ENCODE peak calls at places on chromosomes 3 and 15, in seven cellular contexts. G, U, H, Q, P, X and K are unnamed samples. For H3K36me3, the result is how much of the 10 kb centered on the place peaks cover.

GRCh38 chr3:194592798-194593752 is 40.1 kb downstream of the TMEM44 start:
- DNase-seq in G (peak), U (no peak), H (no peak), Q (no peak), P (no peak), X (no peak), K (no peak)

GRCh38 chr3:120429921-120430361 is 20.9 kb downstream of the FSTL1 start:
- DNase-seq in G (no peak), U (no peak), H (no peak), Q (no peak), P (no peak), X (no peak), K (no peak)

GRCh38 chr3:179991877-179992276 is 44.9 kb downstream of the PEX5L start:
- DNase-seq in G (no peak), U (no peak), H (no peak), Q (no peak), P (no peak), X (no peak), K (no peak)

GRCh38 chr3:111594205-111594604 is 941 bp downstream of the ZBED2 start:
- DNase-seq in G (no peak), U (no peak), H (no peak), Q (peak), P (no peak), X (no peak), K (no peak)

GRCh38 chr15:20341901-20342605 is 199.5 kb downstream of the GOLGA6L6 start:
- DNase-seq in G (peak), U (peak), H (peak), Q (no peak), P (peak), X (no peak), K (peak)

GRCh38 chr3:136632625-136633081 is 119.5 kb downstream of the STAG1 start:
- DNase-seq in G (no peak), U (no peak), H (no peak), Q (no peak), P (no peak), X (no peak), K (no peak)

GRCh38 chr3:127671523-127672428 is 976 bp upstream of the ABTB1 start:
- DNase-seq in G (peak), U (peak), H (no peak), Q (no peak), P (no peak), X (no peak), K (no peak)

GRCh38 chr3:191963182-191963581 is 502.2 kb downstream of the PYDC2 start:
- DNase-seq in G (no peak), U (no peak), H (no peak), Q (peak), P (no peak), X (no peak), K (no peak)

GRCh38 chr3:127677541-127678314 is 5.0 kb downstream of the ABTB1 start:
- DNase-seq in G (peak), U (no peak), H (no peak), Q (no peak), P (no peak), X (no peak), K (no peak)

GRCh38 chr3:114646521-114646920 is 352.7 kb downstream of the TIGIT start:
- DNase-seq in G (no peak), U (no peak), H (no peak), Q (no peak), P (no peak), X (no peak), K (no peak)

GRCh38 chr3:130835483-130835882 is 58.4 kb upstream of the ATP2C1 start:
- DNase-seq in G (no peak), U (no peak), H (no peak), Q (no peak), P (no peak), X (no peak), K (no peak)

GRCh38 chr15:36658321-36658720 is 78.9 kb downstream of the CDIN1 start:
- DNase-seq in G (no peak), U (no peak), H (no peak), Q (no peak), P (no peak), X (no peak), K (no peak)

GRCh38 chr3:140629351-140630137 is 48.3 kb upstream of the TRIM42 start:
- DNase-seq in G (no peak), U (no peak), H (no peak), Q (peak), P (no peak), X (no peak), K (no peak)

GRCh38 chr15:49620174-49620573 is 444 bp downstream of the FAM227B start:
- DNase-seq in G (no peak), U (no peak), H (no peak), Q (no peak), P (no peak), X (no peak), K (no peak)

GRCh38 chr3:179451335-179452165 is at the start of gene GNB4:
- DNase-seq in G (peak), U (peak), H (peak), Q (peak), P (peak), X (no peak), K (peak)

GRCh38 chr3:179544981-179545645 is 17.6 kb upstream of the ACTL6A start:
- DNase-seq in G (no peak), U (no peak), H (no peak), Q (no peak), P (no peak), X (no peak), K (no peak)

GRCh38 chr15:84604804-84605203 is 4.0 kb downstream of the ZSCAN2 start:
- DNase-seq in G (no peak), U (no peak), H (no peak), Q (no peak), P (no peak), X (no peak), K (no peak)

GRCh38 chr15:84872009-84872900 is 12.2 kb upstream of the SLC28A1 start:
- DNase-seq in G (no peak), U (no peak), H (no peak), Q (no peak), P (no peak), X (no peak), K (no peak)

GRCh38 chr3:131973731-131974130 is 61.1 kb downstream of the CPNE4 start:
- DNase-seq in G (no peak), U (no peak), H (no peak), Q (peak), P (no peak), X (no peak), K (no peak)

GRCh38 chr3:134672571-134672970 is 21.7 kb upstream of the KY start:
- DNase-seq in G (no peak), U (no peak), H (no peak), Q (no peak), P (no peak), X (no peak), K (no peak)

GRCh38 chr15:56242576-56243116 is 1.0 kb downstream of the RFX7 start:
- DNase-seq in G (no peak), U (no peak), H (no peak), Q (no peak), P (no peak), X (no peak), K (no peak)

GRCh38 chr3:61141697-61142096 is 109.6 kb downstream of the FHIT start:
- DNase-seq in G (no peak), U (no peak), H (no peak), Q (peak), P (no peak), X (no peak), K (no peak)

GRCh38 chr3:48695113-48695753 is 9.5 kb upstream of the NCKIPSD start:
- DNase-seq in G (peak), U (peak), H (peak), Q (peak), P (peak), X (no peak), K (no peak)

DNA sequence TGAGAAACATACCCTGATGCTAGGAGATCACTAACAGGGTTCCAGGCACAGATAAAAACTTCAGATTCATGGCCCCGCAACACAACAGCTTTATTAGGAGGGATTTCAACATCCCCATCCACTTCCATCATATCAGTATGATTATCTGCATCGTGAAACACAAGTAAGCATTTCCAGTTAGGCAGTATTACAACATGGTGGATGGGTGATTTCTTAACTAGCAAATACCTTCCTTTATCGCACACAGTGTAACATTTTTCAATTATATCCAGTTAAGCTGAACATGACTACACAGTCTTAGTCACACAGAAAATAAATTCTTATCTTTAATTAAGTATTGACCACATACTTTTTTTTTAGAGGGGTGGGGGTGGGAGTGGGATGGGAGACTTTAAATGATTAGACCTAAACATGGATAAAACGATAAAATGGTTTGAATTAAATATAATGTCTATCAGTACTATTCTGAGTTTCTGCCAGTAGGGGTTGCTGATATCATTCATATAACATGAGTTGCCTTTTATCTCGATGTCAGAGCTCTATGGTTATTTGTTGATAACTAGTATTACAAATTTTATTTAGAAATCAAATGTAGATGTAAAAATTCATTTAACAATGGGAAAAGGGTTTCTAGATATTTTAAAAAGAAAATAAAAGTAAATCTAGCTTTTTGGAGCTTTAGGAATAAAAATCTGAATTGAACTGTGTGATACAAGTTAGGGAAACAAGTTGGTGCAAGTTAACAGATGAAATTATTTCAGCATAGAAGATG is 146.6 kb downstream of the TBL1XR1 start:
- DNase-seq in G (no peak), U (no peak), H (no peak), Q (no peak), P (no peak), X (no peak), K (no peak)
- H3K36me3 ChIP-seq in G (under half), U (under half), H (half or more), Q (under half), P (under half), X (under half), K (under half)

DNA sequence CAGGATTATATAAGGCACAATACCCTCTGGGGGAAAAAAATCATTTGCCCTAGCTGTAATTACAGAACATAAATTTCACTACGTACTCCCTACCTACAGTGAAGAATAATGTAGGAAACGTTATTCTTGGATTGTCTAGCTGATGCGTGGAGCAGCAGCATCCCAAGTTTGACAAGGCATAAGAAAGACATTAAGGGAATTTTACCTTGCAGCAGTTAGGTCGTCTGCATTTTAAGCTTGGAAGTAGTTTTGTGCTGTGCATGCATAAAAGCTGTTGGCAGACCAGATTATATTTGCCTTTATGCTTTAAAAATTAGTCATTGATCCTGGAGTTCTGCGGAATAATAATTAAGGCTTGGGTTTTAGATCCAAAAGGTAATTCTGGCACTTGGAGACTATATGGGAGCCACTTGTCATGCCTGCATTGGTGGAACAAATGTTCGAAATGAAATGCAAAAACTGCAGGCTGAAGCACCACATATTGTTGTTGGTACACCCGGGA is 2.2 kb downstream of the EIF4A2 start:
- DNase-seq in G (no peak), U (no peak), H (no peak), Q (no peak), P (no peak), X (no peak), K (no peak)
- H3K36me3 ChIP-seq in G (half or more), U (under half), H (half or more), Q (under half), P (under half), X (under half), K (half or more)

DNA sequence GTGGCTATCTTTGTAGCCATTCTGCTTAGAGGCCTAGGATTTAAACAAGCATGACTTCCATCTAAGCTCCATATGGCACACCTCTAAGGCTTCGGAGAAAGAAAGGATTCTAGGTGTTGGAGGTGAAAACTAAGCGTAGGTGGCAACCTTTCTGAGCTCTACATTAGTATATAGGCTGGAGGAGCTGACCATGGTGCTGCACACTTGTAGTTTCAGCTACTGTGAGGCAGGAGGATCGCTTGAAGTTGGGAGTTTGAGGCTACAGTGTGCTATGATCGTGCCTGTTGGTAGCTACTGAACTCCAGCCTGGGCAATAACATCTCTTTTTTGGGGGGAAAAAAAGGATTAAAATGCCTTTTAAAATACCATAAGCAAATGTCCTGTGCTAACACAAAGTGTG is 7.4 kb downstream of the EAF1 start:
- DNase-seq in G (no peak), U (no peak), H (no peak), Q (peak), P (no peak), X (no peak), K (no peak)
- H3K36me3 ChIP-seq in G (half or more), U (under half), H (half or more), Q (under half), P (under half), X (under half), K (half or more)

DNA sequence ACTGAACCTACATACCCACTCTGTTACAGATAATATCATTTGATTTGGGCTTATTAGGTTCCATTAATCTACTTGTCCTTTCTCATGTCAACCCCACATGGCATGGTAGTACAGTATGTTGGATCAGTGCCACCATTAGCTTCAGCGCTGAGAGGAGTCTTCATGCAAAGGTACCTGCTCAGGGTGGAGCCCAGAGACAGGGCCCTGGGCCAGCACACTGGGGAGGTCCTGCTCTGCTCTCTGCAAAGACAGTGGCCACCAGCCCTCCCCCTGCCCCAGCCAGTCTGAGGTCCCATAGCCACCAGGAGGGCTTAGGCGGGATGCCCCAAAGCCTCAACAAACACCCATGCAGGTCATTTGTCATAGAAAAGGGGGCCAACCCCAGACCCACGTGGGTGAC is 71.0 kb downstream of the ATP10A start:
- DNase-seq in G (no peak), U (no peak), H (no peak), Q (no peak), P (no peak), X (no peak), K (no peak)
- H3K36me3 ChIP-seq in G (under half), U (under half), H (under half), Q (under half), P (under half), X (under half), K (under half)

GRCh38 chr15:42253300-42253699 is 19.7 kb upstream of the GANC start:
- DNase-seq in G (no peak), U (no peak), H (no peak), Q (no peak), P (no peak), X (no peak), K (no peak)
- H3K36me3 ChIP-seq in G (under half), U (under half), H (half or more), Q (under half), P (under half), X (under half), K (under half)

GRCh38 chr3:14465425-14465824 is 63.0 kb downstream of the SLC6A6 start:
- DNase-seq in G (no peak), U (no peak), H (no peak), Q (no peak), P (no peak), X (no peak), K (no peak)
- H3K36me3 ChIP-seq in G (under half), U (under half), H (half or more), Q (under half), P (under half), X (under half), K (half or more)

DNA sequence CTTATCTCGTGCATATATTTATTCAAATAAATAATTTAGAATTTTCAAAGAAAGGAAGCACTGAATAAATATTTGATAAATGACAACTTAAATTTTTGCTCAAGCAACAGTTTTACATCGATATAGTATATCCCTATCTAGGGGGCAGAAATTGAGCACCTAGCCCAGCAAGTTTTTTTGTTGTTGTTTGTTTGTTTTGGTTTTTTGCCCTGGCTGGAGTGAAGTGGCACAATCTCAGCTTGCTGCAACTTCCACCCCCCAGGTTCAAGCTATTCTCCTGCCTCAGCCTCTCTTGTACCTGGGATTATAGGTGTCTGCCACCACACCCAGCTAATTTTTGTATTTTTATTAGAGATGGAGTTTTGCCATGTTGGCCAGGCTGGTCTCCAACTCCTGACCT is 42.4 kb downstream of the OIP5 start:
- DNase-seq in G (no peak), U (no peak), H (no peak), Q (no peak), P (no peak), X (no peak), K (no peak)
- H3K36me3 ChIP-seq in G (under half), U (under half), H (half or more), Q (under half), P (under half), X (under half), K (half or more)

GRCh38 chr3:64593350-64593749 is 94.5 kb downstream of the ADAMTS9 start:
- DNase-seq in G (no peak), U (no peak), H (no peak), Q (no peak), P (no peak), X (no peak), K (no peak)
- H3K36me3 ChIP-seq in G (under half), U (under half), H (under half), Q (under half), P (under half), X (under half), K (under half)

GRCh38 chr3:183762304-183762703 is 63.1 kb downstream of the MAP6D1 start:
- DNase-seq in G (no peak), U (no peak), H (no peak), Q (no peak), P (no peak), X (no peak), K (no peak)
- H3K36me3 ChIP-seq in G (under half), U (under half), H (half or more), Q (under half), P (under half), X (under half), K (half or more)